ENCODE peak calls at places on chromosome 15, in five cellular contexts. U is HCT116, C is choroid plexus epithelial cell, Z is left lung, Q is uterus. E is an unnamed sample.
A peak's percentile ranks its signal among the peaks of the same experiment; 100 is the strongest.

GRCh38 chr15:64483749-64484148 is 23.4 kb downstream of the ZNF609 start:
- DNase-seq in U (no peak), C (no peak), Z (no peak), Q (no peak), E (no peak)

GRCh38 chr15:50563756-50564155 is 17.3 kb upstream of the USP50 start:
- DNase-seq in U (no peak), C (no peak), Z (no peak), Q (no peak), E (no peak)

GRCh38 chr15:65083262-65083701 is 6.7 kb downstream of the KBTBD13 start:
- DNase-seq in U (no peak), C (peak; percentile 72), Z (no peak), Q (peak; percentile 56), E (no peak)

GRCh38 chr15:42602501-42602900 is 27.1 kb downstream of the STARD9 start:
- DNase-seq in U (no peak), C (no peak), Z (no peak), Q (no peak), E (no peak)

GRCh38 chr15:62824111-62824737 is 218.3 kb upstream of the TPM1 start:
- DNase-seq in U (no peak), C (peak; percentile 80), Z (no peak), Q (no peak), E (no peak)

GRCh38 chr15:40593588-40594428 is at the start of gene KNL1:
- DNase-seq in U (peak; percentile 93), C (peak; percentile 97), Z (peak; percentile 91), Q (peak; percentile 95), E (peak; percentile 86)

GRCh38 chr15:31278544-31279220 is 48.0 kb upstream of the KLF13 start:
- DNase-seq in U (no peak), C (no peak), Z (no peak), Q (peak; percentile 9), E (peak; percentile 0)

GRCh38 chr15:58201536-58201935 is 63.4 kb downstream of the AQP9 start:
- DNase-seq in U (no peak), C (peak; percentile 41), Z (no peak), Q (no peak), E (no peak)

GRCh38 chr15:80090879-80091503 is 31.5 kb downstream of the ZFAND6 start:
- DNase-seq in U (no peak), C (peak; percentile 30), Z (no peak), Q (no peak), E (no peak)

GRCh38 chr15:44715797-44716334 is 4.5 kb downstream of the B2M start:
- DNase-seq in U (no peak), C (no peak), Z (no peak), Q (no peak), E (no peak)

GRCh38 chr15:40282870-40283614 is at the start of gene ANKRD63:
- DNase-seq in U (no peak), C (no peak), Z (no peak), Q (no peak), E (no peak)

GRCh38 chr15:49606594-49606993 is 14.0 kb downstream of the FAM227B start:
- DNase-seq in U (no peak), C (peak; percentile 14), Z (no peak), Q (no peak), E (no peak)

GRCh38 chr15:100667405-100668320 is 65.3 kb downstream of the ASB7 start:
- DNase-seq in U (no peak), C (no peak), Z (peak; percentile 71), Q (peak; percentile 55), E (no peak)

GRCh38 chr15:88440021-88440420 is 27.2 kb downstream of the MRPL46 start:
- DNase-seq in U (no peak), C (peak; percentile 50), Z (no peak), Q (no peak), E (no peak)

GRCh38 chr15:45454825-45455224 is 67.7 kb downstream of the SLC30A4 start:
- DNase-seq in U (peak; percentile 73), C (peak; percentile 99), Z (peak; percentile 89), Q (no peak), E (peak; percentile 44)

GRCh38 chr15:40918799-40919392 is 10.2 kb upstream of the DLL4 start:
- DNase-seq in U (no peak), C (no peak), Z (no peak), Q (no peak), E (no peak)

GRCh38 chr15:51706347-51706746 is 25.0 kb downstream of the SCG3 start:
- DNase-seq in U (no peak), C (peak; percentile 25), Z (no peak), Q (peak; percentile 52), E (no peak)

GRCh38 chr15:49423021-49423420 is at the start of gene FGF7:
- DNase-seq in U (no peak), C (peak; percentile 64), Z (no peak), Q (peak; percentile 45), E (no peak)

GRCh38 chr15:57153140-57153539 is 223.2 kb upstream of the CGNL1 start:
- DNase-seq in U (no peak), C (peak; percentile 86), Z (no peak), Q (no peak), E (no peak)

GRCh38 chr15:26974120-26974780 is 3.3 kb downstream of the GABRG3 start:
- DNase-seq in U (no peak), C (peak; percentile 37), Z (no peak), Q (no peak), E (no peak)

GRCh38 chr15:93035953-93036810 is 52.8 kb downstream of the RGMA start:
- DNase-seq in U (peak; percentile 37), C (peak; percentile 62), Z (peak; percentile 60), Q (no peak), E (no peak)

GRCh38 chr15:63843901-63844317 is 10.2 kb upstream of the HERC1 start:
- DNase-seq in U (no peak), C (peak; percentile 28), Z (no peak), Q (no peak), E (no peak)

GRCh38 chr15:86611392-86612040 is 531.8 kb downstream of the AGBL1 start:
- DNase-seq in U (no peak), C (no peak), Z (no peak), Q (no peak), E (no peak)

GRCh38 chr15:93236924-93237323 is 147.9 kb upstream of the RGMA start:
- DNase-seq in U (no peak), C (no peak), Z (no peak), Q (no peak), E (no peak)

GRCh38 chr15:41561777-41562145 is 2.7 kb downstream of the TYRO3 start:
- DNase-seq in U (no peak), C (peak; percentile 83), Z (no peak), Q (peak; percentile 83), E (no peak)

GRCh38 chr15:66241301-66241700 is 12.2 kb downstream of the MEGF11 start:
- DNase-seq in U (no peak), C (no peak), Z (no peak), Q (no peak), E (no peak)

GRCh38 chr15:66483131-66483566 is 14.4 kb downstream of the SNAPC5 start:
- DNase-seq in U (no peak), C (peak; percentile 48), Z (peak; percentile 55), Q (no peak), E (no peak)

GRCh38 chr15:84832446-84833040 is 15.4 kb downstream of the ALPK3 start:
- DNase-seq in U (no peak), C (no peak), Z (no peak), Q (no peak), E (no peak)

GRCh38 chr15:84834969-84835368 is 17.8 kb downstream of the ALPK3 start:
- DNase-seq in U (no peak), C (no peak), Z (no peak), Q (no peak), E (no peak)

GRCh38 chr15:84835661-84836384 is 18.7 kb downstream of the ALPK3 start:
- DNase-seq in U (no peak), C (no peak), Z (no peak), Q (no peak), E (no peak)

GRCh38 chr15:84834227-84834955 is 17.2 kb downstream of the ALPK3 start:
- DNase-seq in U (no peak), C (no peak), Z (no peak), Q (no peak), E (no peak)

DNA sequence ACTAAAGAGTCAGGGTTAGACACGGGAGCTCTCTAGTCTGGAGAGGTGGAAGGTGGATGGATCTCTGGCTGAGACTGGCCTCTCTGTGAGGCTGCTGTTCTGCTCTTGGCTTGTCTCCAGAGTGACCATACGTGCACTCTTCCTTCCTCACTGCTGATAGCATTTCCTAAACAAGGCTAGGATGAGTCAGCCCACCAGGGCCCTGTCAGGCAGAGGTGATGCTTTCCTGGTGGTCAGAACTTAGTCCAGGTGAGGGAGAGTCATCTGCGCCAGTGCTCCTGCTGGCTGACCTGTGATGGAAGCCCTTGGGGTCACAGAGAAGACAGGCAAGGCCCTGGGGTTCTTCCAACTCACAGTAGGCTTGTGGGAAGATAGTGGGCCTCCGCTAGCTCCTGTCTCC is 16.3 kb downstream of the ALPK3 start:
- DNase-seq in U (no peak), C (peak; percentile 77), Z (no peak), Q (peak; percentile 47), E (no peak)
- TF ChIP-seq CTCF in U (no peak), C (no peak), Z (no peak), Q (no peak), E (no peak)

GRCh38 chr15:75640483-75641175 is 605 bp upstream of the IMP3 start:
- DNase-seq in U (peak; percentile 54), C (peak; percentile 71), Z (no peak), Q (no peak), E (no peak)
- TF ChIP-seq CTCF in U (no peak), C (peak; percentile 58), Z (no peak), Q (no peak), E (no peak)

GRCh38 chr15:25435474-25436243 is 3.2 kb downstream of the UBE3A start:
- DNase-seq in U (no peak), C (peak; percentile 22), Z (no peak), Q (no peak), E (no peak)

GRCh38 chr15:25436707-25437106 is 2.1 kb downstream of the UBE3A start:
- DNase-seq in U (no peak), C (no peak), Z (no peak), Q (no peak), E (no peak)

GRCh38 chr15:25439456-25439836 is 622 bp upstream of the UBE3A start:
- DNase-seq in U (peak; percentile 6), C (peak; percentile 39), Z (no peak), Q (no peak), E (no peak)

GRCh38 chr15:25438601-25439455 is at the start of gene UBE3A:
- DNase-seq in U (peak; percentile 71), C (peak; percentile 95), Z (peak; percentile 91), Q (peak; percentile 86), E (peak; percentile 55)

GRCh38 chr15:25437751-25438600 is 848 bp downstream of the UBE3A start:
- DNase-seq in U (peak; percentile 3), C (peak; percentile 53), Z (peak; percentile 61), Q (peak; percentile 28), E (no peak)
- TF ChIP-seq CTCF in U (no peak), C (peak; percentile 9), Z (peak; percentile 33), Q (no peak), E (no peak)

DNA sequence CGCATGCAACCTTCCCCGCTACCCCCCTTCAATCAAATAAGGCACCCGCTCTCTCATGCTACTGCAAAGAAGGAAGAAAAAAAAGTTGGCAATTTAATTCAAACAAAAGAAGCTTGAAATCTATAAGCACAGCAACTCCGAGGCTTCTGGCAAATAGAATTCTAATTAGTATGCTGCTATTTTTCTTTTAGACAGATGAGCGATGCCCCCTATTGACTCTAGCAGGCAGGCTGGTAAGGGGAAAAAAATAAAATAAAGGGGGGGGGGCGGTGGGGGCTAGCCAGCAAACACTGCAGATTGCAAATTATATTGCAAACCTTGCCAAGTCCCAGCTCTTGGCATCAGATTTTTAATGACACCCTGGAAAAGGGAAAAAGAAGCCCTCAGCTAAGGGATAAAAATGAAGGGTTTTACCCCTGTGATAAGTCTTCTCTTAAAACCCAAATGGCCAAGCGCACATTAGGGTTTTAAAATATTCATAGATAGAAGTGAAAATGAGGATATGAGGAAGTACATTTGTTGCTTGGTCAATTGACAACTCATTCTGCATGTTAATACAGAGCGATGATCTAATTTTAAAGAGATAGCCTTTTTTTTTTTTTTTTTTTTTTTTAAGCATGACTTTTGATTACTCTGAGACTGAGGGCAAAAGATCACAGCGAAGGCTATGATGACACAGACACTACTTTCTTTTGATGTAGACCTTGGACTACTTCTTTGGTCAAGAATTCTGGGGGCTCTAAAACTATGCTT is 255.3 kb downstream of the NR2F2 start:
- DNase-seq in U (no peak), C (peak; percentile 52), Z (no peak), Q (no peak), E (no peak)
- TF ChIP-seq CTCF in U (peak; percentile 35), C (peak; percentile 58), Z (no peak), Q (no peak), E (no peak)